ENCODE peak calls at places on chromosome 21, in four cellular contexts. R, W, H and C are unnamed samples.

GRCh38 chr21:38323721-38324591 is 67.2 kb downstream of the KCNJ15 start:
- DNase-seq in R (no peak), W (no peak), H (no peak), C (peak)

GRCh38 chr21:34743831-34744230 is 75.0 kb downstream of the CLIC6 start:
- DNase-seq in R (no peak), W (no peak), H (no peak), C (no peak)

GRCh38 chr21:34548782-34549376 is 36.9 kb upstream of the KCNE1 start:
- DNase-seq in R (no peak), W (no peak), H (no peak), C (no peak)

GRCh38 chr21:35743571-35743970 is 316.8 kb downstream of the SETD4 start:
- DNase-seq in R (no peak), W (no peak), H (no peak), C (no peak)

GRCh38 chr21:32886339-32886738 is 114.8 kb upstream of the PAXBP1 start:
- DNase-seq in R (no peak), W (no peak), H (no peak), C (no peak)

GRCh38 chr21:16983425-16983824 is 529.4 kb upstream of the CXADR start:
- DNase-seq in R (no peak), W (no peak), H (no peak), C (no peak)

GRCh38 chr21:45611296-45611695 is 32.2 kb upstream of the PCBP3 start:
- DNase-seq in R (no peak), W (no peak), H (no peak), C (no peak)

GRCh38 chr21:40165671-40166070 is 298.4 kb downstream of the PCP4 start:
- DNase-seq in R (no peak), W (no peak), H (no peak), C (no peak)

GRCh38 chr21:43905726-43906455 is 40.9 kb downstream of the AGPAT3 start:
- DNase-seq in R (no peak), W (no peak), H (no peak), C (no peak)

GRCh38 chr21:42258885-42259407 is 40.0 kb downstream of the ABCG1 start:
- DNase-seq in R (no peak), W (no peak), H (peak), C (no peak)

GRCh38 chr21:34840693-34841092 is 171.9 kb downstream of the CLIC6 start:
- DNase-seq in R (no peak), W (no peak), H (no peak), C (no peak)